ENCODE peak calls at places on chromosomes 5 and 9, in six cellular contexts. One of them, this sample, is unnamed.

GRCh38 chr5:114310666-114311065 is 51.2 kb upstream of the KCNN2 start:
- DNase-seq in astrocyte: no peak
- DNase-seq in AG10803: no peak
- DNase-seq in colonic mucosa: no peak
- DNase-seq in Calu3: no peak
- DNase-seq in WERI-Rb-1: no peak
- DNase-seq in this sample: no peak

GRCh38 chr5:180421672-180422071 is 68.5 kb upstream of the GFPT2 start:
- DNase-seq in astrocyte: no peak
- DNase-seq in Calu3: no peak
- DNase-seq in colonic mucosa: no peak
- DNase-seq in WERI-Rb-1: no peak
- DNase-seq in AG10803: no peak
- DNase-seq in this sample: no peak

GRCh38 chr5:17441351-17441750 is 56.7 kb upstream of the TAF11L2 start:
- DNase-seq in colonic mucosa: no peak
- DNase-seq in astrocyte: peak
- DNase-seq in WERI-Rb-1: no peak
- DNase-seq in AG10803: peak
- DNase-seq in Calu3: no peak
- DNase-seq in this sample: no peak

GRCh38 chr9:110949081-110949480 is 89.2 kb downstream of the LPAR1 start:
- DNase-seq in WERI-Rb-1: no peak
- DNase-seq in Calu3: no peak
- DNase-seq in AG10803: peak
- DNase-seq in astrocyte: no peak
- DNase-seq in colonic mucosa: no peak
- DNase-seq in this sample: no peak

GRCh38 chr9:83070257-83070656 is 7.3 kb upstream of the RASEF start:
- DNase-seq in WERI-Rb-1: no peak
- DNase-seq in colonic mucosa: no peak
- DNase-seq in Calu3: no peak
- DNase-seq in astrocyte: peak
- DNase-seq in AG10803: peak
- DNase-seq in this sample: no peak

GRCh38 chr9:8872802-8873201 is 1073.2 kb upstream of the DMAC1 start:
- DNase-seq in astrocyte: peak
- DNase-seq in AG10803: no peak
- DNase-seq in Calu3: no peak
- DNase-seq in WERI-Rb-1: peak
- DNase-seq in colonic mucosa: no peak
- DNase-seq in this sample: no peak

GRCh38 chr5:43401827-43402226 is 10.4 kb downstream of the CCL28 start:
- DNase-seq in Calu3: peak
- DNase-seq in WERI-Rb-1: peak
- DNase-seq in AG10803: peak
- DNase-seq in astrocyte: no peak
- DNase-seq in colonic mucosa: no peak
- DNase-seq in this sample: no peak

GRCh38 chr9:89905628-89906338 is 301.0 kb downstream of the GADD45G start:
- DNase-seq in WERI-Rb-1: no peak
- DNase-seq in AG10803: no peak
- DNase-seq in colonic mucosa: no peak
- DNase-seq in Calu3: no peak
- DNase-seq in astrocyte: no peak
- DNase-seq in this sample: no peak

GRCh38 chr9:26856413-26857032 is 36.1 kb downstream of the CAAP1 start:
- DNase-seq in AG10803: peak
- DNase-seq in WERI-Rb-1: peak
- DNase-seq in colonic mucosa: peak
- DNase-seq in astrocyte: peak
- DNase-seq in Calu3: peak
- DNase-seq in this sample: peak

GRCh38 chr9:89642789-89643188 is 38.0 kb downstream of the GADD45G start:
- DNase-seq in Calu3: no peak
- DNase-seq in astrocyte: peak
- DNase-seq in WERI-Rb-1: no peak
- DNase-seq in AG10803: no peak
- DNase-seq in colonic mucosa: no peak
- DNase-seq in this sample: no peak

GRCh38 chr9:2241461-2241874 is 226.3 kb downstream of the SMARCA2 start:
- DNase-seq in Calu3: no peak
- DNase-seq in astrocyte: peak
- DNase-seq in colonic mucosa: peak
- DNase-seq in WERI-Rb-1: peak
- DNase-seq in AG10803: peak
- DNase-seq in this sample: no peak

GRCh38 chr5:96509313-96509712 is 76.3 kb upstream of the PCSK1 start:
- DNase-seq in astrocyte: peak
- DNase-seq in WERI-Rb-1: no peak
- DNase-seq in AG10803: peak
- DNase-seq in colonic mucosa: no peak
- DNase-seq in Calu3: no peak
- DNase-seq in this sample: no peak

GRCh38 chr5:5891350-5891749 is 468.9 kb downstream of the ICE1 start:
- DNase-seq in colonic mucosa: no peak
- DNase-seq in Calu3: no peak
- DNase-seq in WERI-Rb-1: peak
- DNase-seq in astrocyte: peak
- DNase-seq in AG10803: peak
- DNase-seq in this sample: no peak

GRCh38 chr5:172725785-172726184 is 45.2 kb downstream of the DUSP1 start:
- DNase-seq in colonic mucosa: no peak
- DNase-seq in astrocyte: no peak
- DNase-seq in AG10803: no peak
- DNase-seq in WERI-Rb-1: no peak
- DNase-seq in Calu3: no peak
- DNase-seq in this sample: no peak

GRCh38 chr5:54889826-54890225 is 95.6 kb downstream of the ESM1 start:
- DNase-seq in Calu3: peak
- DNase-seq in WERI-Rb-1: no peak
- DNase-seq in AG10803: peak
- DNase-seq in colonic mucosa: no peak
- DNase-seq in astrocyte: peak
- DNase-seq in this sample: no peak

GRCh38 chr5:166672431-166672830 is 1619.0 kb upstream of the WWC1 start:
- DNase-seq in astrocyte: no peak
- DNase-seq in Calu3: no peak
- DNase-seq in AG10803: no peak
- DNase-seq in WERI-Rb-1: no peak
- DNase-seq in colonic mucosa: no peak
- DNase-seq in this sample: no peak

GRCh38 chr5:120806132-120806531 is 342.0 kb downstream of the PRR16 start:
- DNase-seq in astrocyte: peak
- DNase-seq in colonic mucosa: no peak
- DNase-seq in Calu3: no peak
- DNase-seq in WERI-Rb-1: no peak
- DNase-seq in AG10803: peak
- DNase-seq in this sample: no peak

GRCh38 chr9:133566817-133567216 is 32.3 kb downstream of the ADAMTSL2 start:
- DNase-seq in WERI-Rb-1: no peak
- DNase-seq in colonic mucosa: no peak
- DNase-seq in astrocyte: no peak
- DNase-seq in Calu3: no peak
- DNase-seq in AG10803: no peak
- DNase-seq in this sample: no peak

GRCh38 chr9:115267788-115268187 is 149.8 kb upstream of the TNC start:
- DNase-seq in AG10803: peak
- DNase-seq in Calu3: no peak
- DNase-seq in WERI-Rb-1: no peak
- DNase-seq in colonic mucosa: no peak
- DNase-seq in astrocyte: no peak
- DNase-seq in this sample: no peak

GRCh38 chr5:91641730-91642350 is 258.7 kb upstream of the ARRDC3 start:
- DNase-seq in Calu3: no peak
- DNase-seq in WERI-Rb-1: no peak
- DNase-seq in astrocyte: peak
- DNase-seq in AG10803: peak
- DNase-seq in colonic mucosa: no peak
- DNase-seq in this sample: peak

GRCh38 chr5:136424835-136425694 is 59.7 kb upstream of the TRPC7 start:
- DNase-seq in Calu3: peak
- DNase-seq in WERI-Rb-1: peak
- DNase-seq in colonic mucosa: peak
- DNase-seq in astrocyte: peak
- DNase-seq in AG10803: peak
- DNase-seq in this sample: peak

GRCh38 chr5:67215592-67216471 is 19.2 kb upstream of the CD180 start:
- DNase-seq in astrocyte: no peak
- DNase-seq in Calu3: peak
- DNase-seq in colonic mucosa: peak
- DNase-seq in WERI-Rb-1: no peak
- DNase-seq in AG10803: no peak
- DNase-seq in this sample: no peak

GRCh38 chr5:14467251-14467650 is 114.3 kb upstream of the OTULINL start:
- DNase-seq in astrocyte: no peak
- DNase-seq in Calu3: no peak
- DNase-seq in WERI-Rb-1: no peak
- DNase-seq in AG10803: no peak
- DNase-seq in colonic mucosa: peak
- DNase-seq in this sample: no peak

DNA sequence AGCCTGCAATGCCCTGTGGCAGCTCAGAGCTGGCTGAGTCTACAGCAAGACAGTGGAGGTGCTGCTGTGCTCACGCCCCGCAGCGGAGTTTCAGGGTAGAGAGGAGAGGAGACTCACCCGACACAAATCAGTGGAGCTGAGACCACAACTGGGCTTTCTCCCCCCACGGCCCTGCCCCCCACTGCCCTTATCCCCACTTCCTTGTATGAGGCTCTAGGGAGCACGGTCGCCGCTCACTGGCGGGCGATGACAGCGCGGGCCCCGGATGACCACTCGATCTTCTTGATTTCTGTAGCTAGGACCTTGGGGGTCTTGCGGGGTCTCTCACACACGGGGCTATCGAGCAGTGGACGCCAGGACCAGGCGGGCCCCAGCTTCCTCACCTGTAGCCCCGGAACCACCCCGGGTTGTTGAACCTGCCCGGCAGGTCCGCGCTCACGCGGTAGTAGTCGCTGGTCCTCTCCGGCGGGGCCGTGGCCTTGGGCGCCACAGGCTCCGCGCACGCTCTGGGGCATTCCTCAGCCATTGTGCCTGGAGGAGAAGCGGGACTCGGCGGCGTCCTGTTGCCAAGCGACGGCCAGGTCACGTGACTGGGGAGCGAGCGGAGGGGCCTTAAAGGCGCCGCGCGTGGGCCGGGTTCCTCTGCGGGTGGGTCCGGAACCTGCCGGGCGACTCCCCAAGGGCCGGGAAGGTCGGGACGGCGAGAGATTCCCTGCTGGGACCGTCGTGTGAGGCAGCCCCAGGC is 984 bp upstream of the MRPS2 start:
- DNase-seq in colonic mucosa: peak
- DNase-seq in Calu3: peak
- DNase-seq in astrocyte: peak
- DNase-seq in WERI-Rb-1: peak
- DNase-seq in AG10803: peak
- DNase-seq in this sample: no peak
- TF ChIP-seq CTCF in colonic mucosa: no peak
- TF ChIP-seq CTCF in Calu3: no peak
- TF ChIP-seq CTCF in astrocyte: no peak
- TF ChIP-seq CTCF in WERI-Rb-1: no peak
- TF ChIP-seq CTCF in AG10803: no peak
- TF ChIP-seq CTCF in this sample: no peak

DNA sequence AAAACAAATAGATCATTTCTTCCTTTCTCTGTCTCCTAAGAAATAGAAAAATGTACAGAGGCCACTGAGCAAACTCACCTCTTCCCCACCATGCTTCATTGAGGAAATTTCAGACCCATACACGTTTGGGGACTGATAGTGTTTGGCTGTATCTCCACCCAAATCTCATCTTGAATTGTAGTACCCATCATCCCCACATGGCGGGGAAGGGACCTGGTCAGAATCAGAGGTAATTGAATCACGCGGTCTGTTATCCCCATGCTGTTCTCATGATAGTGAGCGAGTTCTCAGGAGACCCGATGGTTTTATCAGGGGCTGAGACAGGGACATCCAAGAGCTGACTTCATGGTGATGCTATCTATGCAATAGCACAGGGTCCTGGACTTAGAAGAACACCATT is 1655.8 kb downstream of the MAT2B start:
- DNase-seq in AG10803: no peak
- DNase-seq in WERI-Rb-1: no peak
- DNase-seq in astrocyte: no peak
- DNase-seq in colonic mucosa: no peak
- DNase-seq in Calu3: no peak
- DNase-seq in this sample: no peak
- TF ChIP-seq CTCF in AG10803: no peak
- TF ChIP-seq CTCF in WERI-Rb-1: peak
- TF ChIP-seq CTCF in astrocyte: no peak
- TF ChIP-seq CTCF in colonic mucosa: no peak
- TF ChIP-seq CTCF in Calu3: no peak
- TF ChIP-seq CTCF in this sample: peak

GRCh38 chr5:73139485-73139884 is 19.1 kb downstream of the TMEM171 start:
- DNase-seq in Calu3: no peak
- DNase-seq in WERI-Rb-1: no peak
- DNase-seq in astrocyte: no peak
- DNase-seq in colonic mucosa: no peak
- DNase-seq in AG10803: no peak
- DNase-seq in this sample: no peak

GRCh38 chr5:73149540-73149939 is 23.5 kb upstream of the TMEM174 start:
- DNase-seq in WERI-Rb-1: no peak
- DNase-seq in AG10803: no peak
- DNase-seq in colonic mucosa: no peak
- DNase-seq in Calu3: no peak
- DNase-seq in astrocyte: no peak
- DNase-seq in this sample: no peak

GRCh38 chr5:73140801-73141200 is 20.4 kb downstream of the TMEM171 start:
- DNase-seq in colonic mucosa: no peak
- DNase-seq in astrocyte: no peak
- DNase-seq in WERI-Rb-1: no peak
- DNase-seq in AG10803: no peak
- DNase-seq in Calu3: no peak
- DNase-seq in this sample: no peak

GRCh38 chr5:73142035-73142434 is 21.7 kb downstream of the TMEM171 start:
- DNase-seq in WERI-Rb-1: no peak
- DNase-seq in colonic mucosa: no peak
- DNase-seq in astrocyte: no peak
- DNase-seq in AG10803: no peak
- DNase-seq in Calu3: no peak
- DNase-seq in this sample: no peak

DNA sequence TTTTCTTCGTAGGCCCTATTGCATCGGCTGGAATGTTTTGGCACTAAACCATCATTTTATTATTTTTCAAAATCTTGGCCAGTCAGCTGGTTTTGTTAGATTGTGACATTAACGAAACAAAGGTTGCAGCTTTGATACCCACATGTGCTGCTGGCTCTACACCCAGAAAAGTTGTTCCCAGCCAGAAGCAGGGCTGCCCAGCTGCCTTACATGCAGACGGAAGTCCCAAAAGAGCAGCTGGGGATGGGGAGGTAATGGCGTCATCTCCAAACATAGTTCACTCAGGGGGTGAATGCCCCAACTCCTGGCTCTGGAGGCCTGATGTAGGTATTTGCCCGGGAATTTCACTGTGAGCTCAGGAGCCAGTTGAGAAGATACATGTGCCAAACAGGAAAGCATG is 23.3 kb downstream of the TMEM171 start:
- DNase-seq in Calu3: no peak
- DNase-seq in AG10803: peak
- DNase-seq in WERI-Rb-1: no peak
- DNase-seq in colonic mucosa: no peak
- DNase-seq in astrocyte: no peak
- DNase-seq in this sample: no peak
- TF ChIP-seq CTCF in Calu3: no peak
- TF ChIP-seq CTCF in AG10803: no peak
- TF ChIP-seq CTCF in WERI-Rb-1: no peak
- TF ChIP-seq CTCF in colonic mucosa: no peak
- TF ChIP-seq CTCF in astrocyte: no peak
- TF ChIP-seq CTCF in this sample: no peak

GRCh38 chr5:108079754-108080153 is 302.1 kb downstream of the FBXL17 start:
- DNase-seq in colonic mucosa: no peak
- DNase-seq in Calu3: no peak
- DNase-seq in astrocyte: no peak
- DNase-seq in AG10803: peak
- DNase-seq in WERI-Rb-1: no peak
- DNase-seq in this sample: no peak
- TF ChIP-seq CTCF in colonic mucosa: no peak
- TF ChIP-seq CTCF in Calu3: no peak
- TF ChIP-seq CTCF in astrocyte: no peak
- TF ChIP-seq CTCF in AG10803: no peak
- TF ChIP-seq CTCF in WERI-Rb-1: peak
- TF ChIP-seq CTCF in this sample: no peak